ENCODE peak calls at places on chromosomes 5 and 9, in six cellular contexts. D, R, A, Z, O and Y are unnamed samples.

GRCh38 chr9:91727316-91727861 is 222.6 kb downstream of the ROR2 start:
- DNase-seq in Z (no peak), R (no peak), A (peak; percentile 64), D (peak; percentile 16), O (no peak), Y (peak; percentile 94)

GRCh38 chr5:122673343-122673742 is 101.5 kb upstream of the SNX2 start:
- DNase-seq in D (no peak), Z (peak; percentile 35), O (peak; percentile 83), R (no peak), A (peak; percentile 65), Y (no peak)

GRCh38 chr9:112925058-112925641 is 34.5 kb upstream of the SLC46A2 start:
- DNase-seq in D (peak; percentile 39), Z (no peak), R (no peak), O (no peak), A (no peak), Y (no peak)

GRCh38 chr5:92380069-92380770 is 997.1 kb upstream of the ARRDC3 start:
- DNase-seq in A (no peak), Z (no peak), D (no peak), O (no peak), R (no peak), Y (no peak)

GRCh38 chr5:11046160-11046559 is 285.1 kb upstream of the DAP start:
- DNase-seq in O (no peak), R (no peak), A (no peak), D (no peak), Z (no peak), Y (no peak)

GRCh38 chr5:68046445-68046844 is 169.1 kb upstream of the PIK3R1 start:
- DNase-seq in O (no peak), R (no peak), A (peak; percentile 55), D (peak; percentile 24), Z (peak; percentile 71), Y (peak; percentile 51)

GRCh38 chr5:43193171-43193951 is 1.3 kb downstream of the NIM1K start:
- DNase-seq in R (no peak), Z (no peak), D (peak; percentile 3), A (peak; percentile 68), O (no peak), Y (peak; percentile 63)

GRCh38 chr9:91712811-91713210 is 237.2 kb downstream of the ROR2 start:
- DNase-seq in R (no peak), D (no peak), A (no peak), Z (no peak), O (no peak), Y (no peak)

GRCh38 chr5:126855266-126855665 is 78.3 kb downstream of the LMNB1 start:
- DNase-seq in D (no peak), O (no peak), Z (no peak), A (no peak), R (no peak), Y (no peak)

GRCh38 chr9:134399435-134400056 is 73.3 kb downstream of the RXRA start:
- DNase-seq in O (no peak), D (peak; percentile 36), R (no peak), Z (no peak), A (peak; percentile 66), Y (no peak)

GRCh38 chr9:15606667-15607472 is 54.0 kb downstream of the CCDC171 start:
- DNase-seq in O (no peak), Z (no peak), D (peak; percentile 22), A (no peak), R (no peak), Y (peak; percentile 6)

GRCh38 chr9:2469681-2470141 is 151.9 kb upstream of the VLDLR start:
- DNase-seq in A (peak; percentile 73), D (no peak), O (peak; percentile 56), R (peak; percentile 25), Z (no peak), Y (no peak)

GRCh38 chr5:31427013-31427783 is 104.7 kb downstream of the DROSHA start:
- DNase-seq in O (peak; percentile 35), D (no peak), Z (no peak), R (no peak), A (peak; percentile 73), Y (no peak)

GRCh38 chr5:77210091-77211012 is at the start of gene PDE8B:
- DNase-seq in Z (no peak), R (no peak), A (no peak), D (no peak), O (peak; percentile 60), Y (no peak)

GRCh38 chr9:131410051-131410491 is 16.2 kb downstream of the PRRC2B start:
- DNase-seq in Z (no peak), O (no peak), A (no peak), D (no peak), R (no peak), Y (no peak)

GRCh38 chr9:131406567-131407436 is 12.9 kb downstream of the PRRC2B start:
- DNase-seq in Z (no peak), D (no peak), R (no peak), A (no peak), O (no peak), Y (no peak)

GRCh38 chr9:131407717-131408195 is 13.9 kb downstream of the PRRC2B start:
- DNase-seq in R (no peak), D (no peak), O (peak; percentile 64), Z (no peak), A (peak; percentile 80), Y (no peak)

GRCh38 chr9:131411719-131412681 is 18.1 kb downstream of the PRRC2B start:
- DNase-seq in R (no peak), O (no peak), D (no peak), A (no peak), Z (no peak), Y (no peak)

GRCh38 chr9:131409458-131409992 is 15.6 kb downstream of the PRRC2B start:
- DNase-seq in A (no peak), Z (no peak), D (no peak), R (no peak), O (no peak), Y (no peak)
- TF ChIP-seq POLR2A in A (no peak), Z (no peak), D (no peak), R (no peak), O (no peak), Y (no peak)

DNA sequence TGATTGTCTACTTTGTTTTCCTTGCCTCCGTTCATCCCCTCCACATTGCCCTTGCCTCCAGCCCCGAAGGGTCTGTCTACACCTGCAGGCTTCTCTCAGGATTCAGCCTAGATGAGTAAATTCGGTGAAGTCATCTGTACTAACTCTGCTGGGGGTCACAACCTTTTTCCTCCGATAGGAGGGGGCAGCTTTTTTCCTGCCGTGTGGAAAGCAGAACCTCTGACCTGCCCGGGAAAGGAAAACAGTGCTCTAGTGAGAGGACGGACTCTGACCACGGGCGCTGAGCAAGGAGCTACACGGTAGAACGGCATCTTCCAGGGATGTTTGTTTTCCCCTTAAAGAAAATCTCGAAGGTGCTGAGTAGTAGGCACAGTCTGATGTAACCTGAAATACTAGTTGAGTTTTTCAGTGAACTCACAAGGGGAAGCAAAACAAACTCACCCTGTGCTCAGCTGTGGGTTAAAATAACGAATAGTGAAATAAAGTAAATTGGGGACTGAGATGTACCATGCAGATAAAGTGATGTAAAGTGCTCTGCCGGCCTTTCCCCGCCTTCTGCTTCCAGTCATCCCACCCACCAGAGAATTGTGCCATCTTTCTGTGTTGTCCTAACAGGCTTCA is 281.8 kb downstream of the AOPEP start:
- DNase-seq in O (no peak), Z (no peak), D (no peak), A (no peak), R (no peak), Y (no peak)
- TF ChIP-seq POLR2A in O (no peak), Z (no peak), D (no peak), A (no peak), R (peak; percentile 14), Y (no peak)

DNA sequence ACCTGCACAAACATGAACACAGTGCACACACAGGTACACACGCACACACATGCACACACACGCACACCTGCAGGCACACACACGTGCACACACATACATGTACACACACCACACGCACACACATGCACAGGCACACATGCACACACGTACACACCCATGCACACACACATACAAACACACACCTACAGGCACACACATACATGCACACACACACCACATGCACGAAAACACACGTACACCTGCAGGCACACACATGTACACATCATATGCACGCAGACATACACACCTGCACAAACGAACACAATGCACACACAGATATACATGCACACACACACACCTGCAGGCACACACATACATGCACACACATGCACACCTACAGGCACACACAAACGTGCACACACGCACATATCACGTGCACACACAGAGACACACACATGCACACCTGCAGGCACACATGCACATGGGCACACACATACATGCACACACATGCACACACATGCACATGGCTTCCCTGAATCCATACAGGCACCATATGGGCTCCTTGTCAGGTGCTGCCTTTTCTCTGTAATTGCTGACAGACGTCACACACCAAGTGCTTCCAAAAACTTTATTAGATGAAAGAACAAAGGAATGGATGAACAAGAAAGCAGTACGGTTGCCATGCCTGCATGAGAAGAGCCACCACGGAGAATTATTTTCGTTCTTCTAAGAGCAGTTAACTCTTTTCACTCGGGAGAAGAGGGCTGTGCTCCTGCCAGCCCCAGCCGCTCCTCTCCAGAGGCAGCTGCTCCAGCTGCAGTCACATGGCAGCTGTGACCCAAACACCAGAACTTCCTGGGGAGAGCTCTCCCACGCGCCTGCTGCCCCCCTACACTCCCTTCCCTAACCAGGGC is 57.2 kb downstream of the EXD3 start:
- DNase-seq in Z (no peak), O (no peak), D (no peak), A (no peak), R (no peak), Y (no peak)
- TF ChIP-seq POLR2A in Z (no peak), O (no peak), D (no peak), A (no peak), R (no peak), Y (no peak)

GRCh38 chr5:157744055-157745011 is 821 bp downstream of the LSM11 start:
- DNase-seq in Z (no peak), A (no peak), O (peak; percentile 61), R (no peak), D (no peak), Y (no peak)

GRCh38 chr5:157740211-157740610 is 3.3 kb upstream of the LSM11 start:
- DNase-seq in A (no peak), O (no peak), Z (no peak), R (no peak), D (peak; percentile 19), Y (no peak)

GRCh38 chr5:157745041-157745456 is 1.5 kb downstream of the LSM11 start:
- DNase-seq in O (no peak), R (no peak), D (no peak), A (no peak), Z (no peak), Y (no peak)

GRCh38 chr5:157747173-157747758 is 3.8 kb downstream of the LSM11 start:
- DNase-seq in A (no peak), O (no peak), Z (no peak), D (no peak), R (no peak), Y (no peak)

GRCh38 chr5:157743163-157744054 is at the start of gene LSM11:
- DNase-seq in R (peak; percentile 78), Z (peak; percentile 85), O (peak; percentile 95), D (peak; percentile 66), A (peak; percentile 94), Y (peak; percentile 89)
- TF ChIP-seq POLR2A in R (no peak), Z (no peak), O (no peak), D (no peak), A (no peak), Y (peak; percentile 52)